ENCODE peak calls at places on chromosomes 12 and 14, in seven cellular contexts. A, V, U, F, S, J and D are unnamed samples.

GRCh38 chr12:74264692-74265091 is 272.9 kb upstream of the ATXN7L3B start:
- DNase-seq in U (no peak), V (no peak), A (no peak), F (no peak), J (no peak), S (peak), D (no peak)

GRCh38 chr14:67010602-67011001 is 178.6 kb upstream of the GARIN2 start:
- DNase-seq in A (no peak), F (no peak), V (no peak), U (no peak), S (no peak), J (no peak), D (no peak)

GRCh38 chr12:10851243-10851858 is 2.1 kb upstream of the PRR4 start:
- DNase-seq in S (no peak), V (no peak), J (no peak), F (no peak), U (no peak), A (no peak), D (no peak)

GRCh38 chr12:125100551-125101434 is 35.6 kb downstream of the AACS start:
- DNase-seq in V (no peak), J (no peak), S (no peak), F (no peak), U (no peak), A (no peak), D (no peak)

GRCh38 chr14:24813089-24813815 is 179.3 kb upstream of the GZMB start:
- DNase-seq in S (no peak), F (no peak), A (no peak), V (no peak), J (no peak), U (no peak), D (no peak)

GRCh38 chr14:96852823-96853422 is 55.7 kb downstream of the VRK1 start:
- DNase-seq in J (no peak), A (peak), S (no peak), U (peak), F (peak), V (no peak), D (peak)

GRCh38 chr14:105844810-105845724 is 318.7 kb downstream of the TMEM121 start:
- DNase-seq in A (no peak), V (no peak), U (no peak), J (peak), F (no peak), S (no peak), D (no peak)

GRCh38 chr14:36438883-36439282 is 81.1 kb downstream of the NKX2-1 start:
- DNase-seq in V (no peak), A (no peak), J (no peak), F (no peak), U (no peak), S (no peak), D (no peak)

GRCh38 chr12:14960548-14961465 is 594 bp downstream of the ARHGDIB start:
- DNase-seq in S (peak), U (no peak), F (peak), V (peak), A (no peak), J (peak), D (peak)

GRCh38 chr12:85948340-85948739 is 74.2 kb downstream of the NTS start:
- DNase-seq in S (no peak), V (no peak), A (no peak), U (no peak), F (no peak), J (no peak), D (no peak)

GRCh38 chr12:133227281-133227852 is 8.3 kb downstream of the ANHX start:
- DNase-seq in A (no peak), S (no peak), J (no peak), F (no peak), V (no peak), U (no peak), D (no peak)

GRCh38 chr12:40002178-40003169 is 103.4 kb downstream of the SLC2A13 start:
- DNase-seq in J (no peak), V (no peak), S (no peak), U (no peak), F (no peak), A (no peak), D (no peak)

GRCh38 chr12:87827638-87828264 is 201.4 kb downstream of the C12orf50 start:
- DNase-seq in F (peak), S (no peak), V (peak), U (no peak), J (no peak), A (peak), D (peak)

GRCh38 chr12:13811061-13811460 is 170.3 kb downstream of the GRIN2B start:
- DNase-seq in V (no peak), A (no peak), J (no peak), S (no peak), F (no peak), U (no peak), D (peak)

GRCh38 chr12:51675062-51675803 is 84.2 kb downstream of the SCN8A start:
- DNase-seq in A (no peak), F (no peak), J (no peak), S (no peak), V (no peak), U (no peak), D (no peak)

GRCh38 chr12:121549075-121549474 is 31.7 kb downstream of the KDM2B start:
- DNase-seq in S (no peak), A (no peak), J (no peak), F (no peak), U (no peak), V (no peak), D (no peak)

GRCh38 chr14:68076451-68076850 is 256.9 kb downstream of the RAD51B start:
- DNase-seq in V (peak), S (no peak), J (no peak), U (no peak), A (no peak), F (no peak), D (peak)

GRCh38 chr14:104742586-104743455 is 10.1 kb upstream of the SIVA1 start:
- DNase-seq in U (no peak), F (no peak), V (no peak), J (peak), A (no peak), S (peak), D (no peak)

GRCh38 chr12:21665816-21666215 is 8.2 kb upstream of the LDHB start:
- DNase-seq in A (no peak), J (no peak), S (no peak), V (no peak), F (no peak), U (no peak), D (no peak)

GRCh38 chr12:48997719-48998496 is 1.3 kb downstream of the DDN start:
- DNase-seq in F (no peak), A (no peak), S (peak), V (no peak), U (no peak), J (peak), D (no peak)

GRCh38 chr12:39831587-39832315 is 212.1 kb upstream of the ABCD2 start:
- DNase-seq in U (no peak), J (no peak), F (peak), S (no peak), V (peak), A (no peak), D (no peak)

GRCh38 chr12:124413401-124413800 is 118.5 kb downstream of the RFLNA start:
- DNase-seq in J (no peak), F (no peak), V (no peak), A (no peak), S (peak), U (no peak), D (no peak)

GRCh38 chr12:131755305-131756113 is 44.6 kb downstream of the SFSWAP start:
- DNase-seq in U (peak), S (no peak), V (peak), F (no peak), A (no peak), J (peak), D (peak)

GRCh38 chr12:131012279-131013069 is 58.8 kb downstream of the ADGRD1 start:
- DNase-seq in S (peak), F (no peak), V (no peak), J (no peak), A (no peak), U (no peak), D (no peak)

GRCh38 chr12:6724409-6724797 is 557 bp downstream of the COPS7A start:
- DNase-seq in V (no peak), A (no peak), F (no peak), U (no peak), S (no peak), J (peak), D (no peak)

GRCh38 chr12:45674583-45674982 is 54.9 kb upstream of the ARID2 start:
- DNase-seq in J (no peak), U (no peak), F (peak), S (peak), A (peak), V (peak), D (peak)

GRCh38 chr14:24299255-24300191 is at the start of the genes DHRS1 and NOP9:
- DNase-seq in J (peak), A (peak), V (peak), F (peak), S (peak), U (peak), D (peak)

GRCh38 chr14:52219488-52220084 is 47.9 kb upstream of the PTGDR start:
- DNase-seq in S (no peak), F (no peak), J (no peak), A (no peak), U (no peak), V (no peak), D (no peak)

GRCh38 chr12:131075611-131076010 is 121.9 kb downstream of the ADGRD1 start:
- DNase-seq in V (no peak), A (no peak), S (peak), F (no peak), J (no peak), U (no peak), D (no peak)

GRCh38 chr14:104246401-104247335 is 108.3 kb downstream of the KIF26A start:
- DNase-seq in A (no peak), V (no peak), S (no peak), U (no peak), J (peak), F (no peak), D (no peak)

GRCh38 chr14:100341301-100342031 is 18.3 kb downstream of the SLC25A47 start:
- DNase-seq in A (peak), J (peak), U (no peak), V (no peak), F (peak), S (no peak), D (peak)

GRCh38 chr14:69711471-69712216 is 55.3 kb upstream of the SRSF5 start:
- DNase-seq in S (peak), V (no peak), F (no peak), U (no peak), J (peak), A (no peak), D (no peak)

GRCh38 chr14:31419179-31420012 is 954 bp downstream of the HEATR5A start:
- DNase-seq in F (peak), J (no peak), U (no peak), A (no peak), S (no peak), V (no peak), D (peak)

GRCh38 chr14:103157969-103158368 is 34.7 kb downstream of the TNFAIP2 start:
- DNase-seq in S (peak), A (no peak), V (peak), J (no peak), U (no peak), F (no peak), D (no peak)

GRCh38 chr14:103155013-103155412 is 31.8 kb downstream of the TNFAIP2 start:
- DNase-seq in J (no peak), U (no peak), A (no peak), F (no peak), S (peak), V (peak), D (no peak)

GRCh38 chr14:103158688-103159087 is 35.4 kb downstream of the TNFAIP2 start:
- DNase-seq in S (no peak), A (no peak), J (no peak), V (peak), F (no peak), U (no peak), D (no peak)

GRCh38 chr14:103155826-103156394 is 32.6 kb downstream of the TNFAIP2 start:
- DNase-seq in J (no peak), S (no peak), F (no peak), A (no peak), V (no peak), U (no peak), D (no peak)

DNA sequence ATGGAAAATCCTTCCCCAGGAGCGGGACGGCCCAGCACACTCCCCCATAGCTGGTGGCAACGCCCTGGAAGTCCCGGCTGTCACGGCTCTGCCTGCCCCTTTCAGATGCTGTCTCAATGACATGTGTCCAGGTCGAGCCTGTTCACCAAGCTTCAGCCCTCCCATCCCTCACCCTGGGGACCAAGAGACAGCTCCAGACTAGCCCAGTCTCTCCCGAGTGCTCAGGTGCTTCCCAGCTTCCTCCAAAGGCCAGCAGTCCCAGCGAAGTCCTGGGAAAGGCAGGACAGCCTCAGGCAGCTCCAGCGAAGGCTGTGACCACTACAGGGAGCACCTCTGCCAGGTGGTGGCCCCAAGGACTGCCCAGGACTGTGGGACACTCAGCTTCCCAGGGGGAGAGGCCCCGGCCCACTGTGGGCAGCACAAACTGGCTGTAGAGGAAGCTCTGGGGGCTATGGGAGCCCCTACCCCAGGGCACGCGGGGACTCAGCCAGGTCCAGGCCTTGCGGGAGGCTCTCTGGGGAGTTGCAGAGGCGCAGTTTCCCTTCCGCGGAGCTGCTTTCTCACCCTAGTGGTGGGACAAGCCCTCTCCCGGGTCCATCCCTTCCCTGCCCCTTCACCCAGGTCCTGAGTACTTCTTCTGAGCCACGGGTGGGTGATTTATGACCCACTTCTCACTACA is 33.6 kb downstream of the TNFAIP2 start:
- DNase-seq in J (no peak), F (no peak), U (no peak), V (peak), S (no peak), A (no peak), D (no peak)
- H3K27ac ChIP-seq in J (no peak), F (no peak), U (no peak), V (peak), S (no peak), A (no peak), D (no peak)

DNA sequence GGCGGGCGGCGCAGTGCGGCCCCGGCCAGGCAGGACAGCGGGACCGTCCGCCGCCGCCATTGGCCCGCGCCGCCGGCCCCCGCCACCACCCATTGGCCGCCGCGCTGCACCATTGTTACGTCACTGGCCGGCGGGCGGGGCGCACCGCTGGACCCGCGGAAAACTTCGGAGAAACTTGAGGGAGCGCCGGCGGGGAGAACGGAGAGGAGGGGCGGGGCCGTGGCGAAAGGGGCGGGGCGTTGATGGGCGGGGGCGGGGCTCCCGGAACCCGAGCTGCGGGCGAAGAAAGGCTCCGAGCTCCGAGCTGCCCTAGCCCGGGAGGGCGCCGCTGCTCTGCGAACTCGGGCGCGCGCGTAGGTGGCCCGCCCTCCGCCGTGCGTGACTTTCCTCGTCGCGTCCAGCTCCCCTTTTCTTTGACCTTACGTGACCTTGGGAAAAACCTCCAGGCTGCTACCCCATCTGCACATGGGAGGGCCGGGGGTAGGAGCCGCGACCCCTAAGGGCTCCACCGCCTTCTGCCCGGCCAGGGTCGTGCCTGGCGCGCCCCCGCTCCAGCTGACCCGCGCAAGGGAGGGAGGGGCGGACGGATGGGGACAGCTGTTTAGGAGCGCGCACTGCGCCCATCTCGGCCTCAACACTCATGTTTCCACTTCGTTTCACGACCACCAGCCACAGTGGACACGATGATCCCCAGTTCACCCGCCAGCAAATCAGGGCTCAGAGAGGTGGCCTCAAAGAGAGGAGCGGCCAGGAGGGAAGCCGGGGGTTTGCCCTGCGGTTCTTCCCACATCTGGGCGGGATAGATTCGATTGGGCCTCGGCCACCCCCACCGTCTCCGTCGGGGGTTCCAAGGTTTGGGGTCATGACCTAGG is at the start of gene ANKRD9:
- DNase-seq in F (peak), A (peak), U (peak), V (peak), J (peak), S (peak), D (peak)
- H3K27ac ChIP-seq in F (peak), A (peak), U (peak), V (peak), J (peak), S (peak), D (peak)

GRCh38 chr12:68481181-68481941 is 129.3 kb upstream of the RAP1B start:
- DNase-seq in V (no peak), A (no peak), S (no peak), U (no peak), F (no peak), J (no peak), D (no peak)
- H3K27ac ChIP-seq in V (no peak), A (no peak), S (no peak), U (no peak), F (no peak), J (peak), D (no peak)

DNA sequence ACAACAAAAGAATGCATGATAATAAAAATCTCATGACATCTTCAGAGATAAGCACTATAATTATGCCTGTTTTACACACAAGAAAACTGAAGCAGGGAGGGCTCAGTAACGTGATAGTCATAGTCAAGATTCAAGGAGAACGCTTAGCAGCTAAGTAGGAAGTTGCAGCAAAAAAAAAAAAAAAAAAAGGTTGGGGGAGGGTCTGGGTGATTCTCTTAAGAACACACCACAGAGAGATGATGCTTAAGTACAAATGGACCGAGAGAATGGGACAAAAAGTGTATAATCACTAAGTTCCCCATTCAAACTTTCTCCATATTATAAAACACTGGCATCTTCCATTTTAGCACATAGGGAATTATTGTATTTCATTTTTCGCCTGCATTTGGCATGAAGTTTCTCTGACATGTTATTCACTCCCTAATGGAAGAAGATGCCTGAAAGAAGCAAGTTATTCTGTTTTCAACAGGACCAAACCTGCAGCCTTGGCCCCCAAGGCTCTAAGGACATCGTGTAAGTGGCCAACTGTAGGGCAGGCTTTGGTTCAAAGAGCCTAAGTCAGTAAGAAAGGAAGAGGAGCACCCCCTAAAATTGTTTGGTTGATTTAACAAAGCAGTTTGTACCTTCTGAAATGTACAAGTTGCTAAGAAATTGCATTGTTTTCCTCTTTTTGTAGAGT is 142.9 kb upstream of the TMPO start:
- DNase-seq in J (no peak), F (no peak), S (no peak), V (no peak), U (no peak), A (no peak), D (no peak)
- H3K27ac ChIP-seq in J (no peak), F (no peak), S (no peak), V (no peak), U (no peak), A (no peak), D (no peak)

GRCh38 chr14:71430321-71431168 is 501.7 kb upstream of the RGS6 start:
- DNase-seq in J (no peak), S (no peak), A (no peak), U (no peak), F (no peak), V (no peak), D (no peak)
- H3K27ac ChIP-seq in J (no peak), S (no peak), A (no peak), U (no peak), F (no peak), V (no peak), D (no peak)

GRCh38 chr12:109540526-109541411 is 32.5 kb downstream of the MMAB start:
- DNase-seq in S (peak), U (no peak), V (no peak), J (no peak), F (no peak), A (no peak), D (no peak)

GRCh38 chr12:109541412-109541725 is 31.9 kb downstream of the MMAB start:
- DNase-seq in U (no peak), F (no peak), V (no peak), S (no peak), J (no peak), A (no peak), D (no peak)

GRCh38 chr12:109542876-109543275 is 30.4 kb downstream of the MMAB start:
- DNase-seq in U (no peak), F (no peak), S (no peak), A (no peak), V (no peak), J (no peak), D (no peak)

GRCh38 chr12:109539508-109539907 is 33.8 kb downstream of the MMAB start:
- DNase-seq in V (no peak), A (no peak), U (no peak), F (peak), J (no peak), S (no peak), D (no peak)

GRCh38 chr12:109542014-109542413 is 31.3 kb downstream of the MMAB start:
- DNase-seq in F (peak), U (no peak), J (no peak), V (peak), A (no peak), S (no peak), D (peak)
- H3K27ac ChIP-seq in F (no peak), U (no peak), J (no peak), V (no peak), A (no peak), S (no peak), D (no peak)

GRCh38 chr14:73455294-73455693 is 3.1 kb downstream of the NUMB start:
- DNase-seq in S (no peak), J (no peak), A (no peak), U (no peak), F (peak), V (no peak), D (no peak)
- H3K27ac ChIP-seq in S (no peak), J (peak), A (no peak), U (no peak), F (no peak), V (no peak), D (no peak)

DNA sequence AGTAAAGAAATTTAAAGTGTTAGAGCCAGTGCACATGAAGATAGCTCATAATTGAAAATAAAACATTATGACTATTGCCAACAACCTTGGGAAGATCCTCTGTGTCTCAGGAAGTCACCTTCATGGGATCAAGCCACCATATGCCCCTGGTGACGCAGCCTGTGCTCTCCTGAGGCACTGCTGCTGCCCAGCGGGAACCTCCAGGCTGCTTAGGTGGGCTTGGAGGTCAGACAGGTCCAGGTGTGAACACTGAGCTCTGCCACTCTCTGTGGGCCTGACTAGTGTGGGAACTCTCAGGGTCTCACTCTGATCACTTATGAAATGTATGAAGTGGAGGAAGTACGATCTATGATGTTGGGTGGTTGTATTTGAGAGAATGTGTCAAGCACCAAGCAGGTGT is 16.7 kb downstream of the SLC35E3 start:
- DNase-seq in V (no peak), A (no peak), F (no peak), S (no peak), J (peak), U (no peak), D (no peak)
- H3K27ac ChIP-seq in V (no peak), A (no peak), F (no peak), S (no peak), J (no peak), U (no peak), D (no peak)